ENCODE peak calls at places on chromosomes 5 and 9, in seven cellular contexts. F is Ammon's horn; R is lower leg skin; V is naive thymus-derived CD8-positive, alpha-beta T cell; H is NCI-H748 treated with DMSO at 0.1 percent for 48 hours; T is frontal cortex; P is effector memory CD8-positive, alpha-beta T cell. E is an unnamed sample.

GRCh38 chr5:126483156-126483555 is 59.9 kb downstream of the GRAMD2B start:
- DNase-seq in F (no peak), R (no peak), V (no peak), H (no peak), T (no peak), P (no peak), E (no peak)

GRCh38 chr5:115577329-115577728 is 24.9 kb downstream of the TICAM2 start:
- DNase-seq in F (no peak), R (no peak), V (no peak), H (no peak), T (no peak), P (no peak), E (no peak)

GRCh38 chr5:116038817-116039216 is 6.5 kb downstream of the ARL14EPL start:
- DNase-seq in F (no peak), R (no peak), V (no peak), H (no peak), T (no peak), P (peak; percentile 30), E (no peak)

GRCh38 chr5:102554728-102555127 is 55.9 kb upstream of the SLCO6A1 start:
- DNase-seq in F (no peak), R (no peak), V (no peak), H (peak; percentile 25), T (no peak), P (no peak), E (no peak)

GRCh38 chr5:155260798-155261197 is 247.2 kb downstream of the KIF4B start:
- DNase-seq in F (peak; percentile 5), R (no peak), V (no peak), H (peak; percentile 50), T (no peak), P (no peak), E (peak; percentile 5)

GRCh38 chr9:134942421-134943119 is 24.9 kb upstream of the FCN1 start:
- DNase-seq in F (no peak), R (no peak), V (no peak), H (no peak), T (no peak), P (no peak), E (no peak)

GRCh38 chr9:90870646-90871326 is 69.2 kb downstream of the SYK start:
- DNase-seq in F (peak; percentile 61), R (no peak), V (no peak), H (peak; percentile 76), T (peak; percentile 16), P (peak; percentile 13), E (peak; percentile 69)

GRCh38 chr5:138128344-138128743 is 10.9 kb downstream of the NME5 start:
- DNase-seq in F (no peak), R (no peak), V (no peak), H (no peak), T (no peak), P (no peak), E (no peak)

GRCh38 chr5:117881426-117882230 is 1106.7 kb downstream of the DTWD2 start:
- DNase-seq in F (peak; percentile 53), R (no peak), V (no peak), H (no peak), T (no peak), P (no peak), E (peak; percentile 89)

GRCh38 chr9:4614627-4615026 is 47.5 kb upstream of the PLPP6 start:
- DNase-seq in F (no peak), R (no peak), V (no peak), H (no peak), T (no peak), P (no peak), E (no peak)

GRCh38 chr9:134458111-134458845 is 132.0 kb downstream of the RXRA start:
- DNase-seq in F (no peak), R (no peak), V (no peak), H (no peak), T (no peak), P (no peak), E (no peak)

GRCh38 chr9:87615547-87616148 is 110.3 kb upstream of the CTSL start:
- DNase-seq in F (no peak), R (no peak), V (no peak), H (no peak), T (no peak), P (no peak), E (no peak)

GRCh38 chr5:57368010-57368409 is 114.6 kb downstream of the ACTBL2 start:
- DNase-seq in F (no peak), R (no peak), V (no peak), H (no peak), T (no peak), P (no peak), E (no peak)

GRCh38 chr9:76617510-76618194 is 146.6 kb upstream of the PCA3 start:
- DNase-seq in F (no peak), R (no peak), V (no peak), H (no peak), T (no peak), P (no peak), E (no peak)

GRCh38 chr5:155147222-155147621 is 133.7 kb downstream of the KIF4B start:
- DNase-seq in F (peak; percentile 10), R (no peak), V (no peak), H (no peak), T (no peak), P (no peak), E (no peak)

GRCh38 chr5:112660359-112660758 is 77.3 kb upstream of the APC start:
- DNase-seq in F (no peak), R (no peak), V (no peak), H (no peak), T (no peak), P (no peak), E (no peak)

GRCh38 chr9:129109952-129110739 is 447 bp downstream of the CRAT start:
- DNase-seq in F (no peak), R (no peak), V (no peak), H (no peak), T (no peak), P (peak; percentile 7), E (peak; percentile 41)

GRCh38 chr5:176153741-176154140 is 84.5 kb upstream of the SIMC1 start:
- DNase-seq in F (no peak), R (no peak), V (no peak), H (no peak), T (no peak), P (no peak), E (no peak)

GRCh38 chr9:37827483-37828165 is 27.0 kb downstream of the DCAF10 start:
- DNase-seq in F (no peak), R (no peak), V (no peak), H (no peak), T (no peak), P (no peak), E (no peak)

GRCh38 chr9:133706651-133707050 is 31.5 kb downstream of the SARDH start:
- DNase-seq in F (no peak), R (no peak), V (no peak), H (no peak), T (no peak), P (no peak), E (no peak)

GRCh38 chr9:126062158-126062929 is 264.3 kb upstream of the MVB12B start:
- DNase-seq in F (no peak), R (no peak), V (no peak), H (no peak), T (no peak), P (no peak), E (no peak)

GRCh38 chr5:107671742-107672211 is 1.0 kb upstream of the EFNA5 start:
- DNase-seq in F (peak; percentile 6), R (no peak), V (no peak), H (peak; percentile 84), T (peak; percentile 56), P (no peak), E (peak; percentile 45)

GRCh38 chr5:18404039-18404438 is 769.8 kb downstream of the TAF11L14 start:
- DNase-seq in F (no peak), R (no peak), V (no peak), H (no peak), T (no peak), P (no peak), E (no peak)